ENCODE peak calls at places on chromosomes 4 and X, in six cellular contexts. J is gastrocnemius medialis, Y is psoas muscle, W is tibial artery, B is fibroblast of lung, H is lung. P is an unnamed sample.

GRCh38 chr4:107380836-107381438 is 339.1 kb downstream of the PAPSS1 start:
- DNase-seq in J (no peak), Y (no peak), W (no peak), B (no peak), H (no peak), P (no peak)

GRCh38 chr4:6560416-6561172 is 14.4 kb upstream of the MAN2B2 start:
- DNase-seq in J (no peak), Y (no peak), W (no peak), B (peak), H (no peak), P (no peak)

GRCh38 chrX:121479406-121479805 is 432.0 kb downstream of the GLUD2 start:
- DNase-seq in J (no peak), Y (no peak), W (no peak), B (no peak), H (no peak), P (no peak)

GRCh38 chr4:163251204-163251603 is 81.2 kb downstream of the NPY1R start:
- DNase-seq in J (no peak), Y (no peak), W (no peak), B (no peak), H (no peak), P (no peak)

GRCh38 chr4:26692014-26692726 is 108.3 kb downstream of the TBC1D19 start:
- DNase-seq in J (no peak), Y (no peak), W (no peak), B (peak), H (no peak), P (no peak)

GRCh38 chr4:100593933-100594332 is 76.1 kb upstream of the EMCN start:
- DNase-seq in J (no peak), Y (no peak), W (no peak), B (no peak), H (no peak), P (no peak)

GRCh38 chr4:48047421-48047844 is 30.9 kb downstream of the NIPAL1 start:
- DNase-seq in J (no peak), Y (no peak), W (no peak), B (no peak), H (no peak), P (no peak)

GRCh38 chr4:139315221-139315675 is 13.0 kb upstream of the NDUFC1 start:
- DNase-seq in J (no peak), Y (no peak), W (no peak), B (no peak), H (no peak), P (no peak)

GRCh38 chrX:12978205-12979010 is 3.5 kb downstream of the TMSB4X start:
- DNase-seq in J (no peak), Y (no peak), W (no peak), B (peak), H (no peak), P (peak)

GRCh38 chrX:107710617-107711391 is 64.8 kb downstream of the TSC22D3 start:
- DNase-seq in J (peak), Y (no peak), W (peak), B (peak), H (peak), P (no peak)

GRCh38 chr4:169048867-169049266 is 38.8 kb upstream of the CBR4 start:
- DNase-seq in J (no peak), Y (no peak), W (no peak), B (no peak), H (no peak), P (no peak)

GRCh38 chr4:175435437-175435836 is 376.6 kb downstream of the GPM6A start:
- DNase-seq in J (no peak), Y (no peak), W (no peak), B (no peak), H (no peak), P (no peak)

GRCh38 chr4:140300271-140300970 is 73.0 kb upstream of the SCOC start:
- DNase-seq in J (no peak), Y (no peak), W (no peak), B (peak), H (no peak), P (no peak)

DNA sequence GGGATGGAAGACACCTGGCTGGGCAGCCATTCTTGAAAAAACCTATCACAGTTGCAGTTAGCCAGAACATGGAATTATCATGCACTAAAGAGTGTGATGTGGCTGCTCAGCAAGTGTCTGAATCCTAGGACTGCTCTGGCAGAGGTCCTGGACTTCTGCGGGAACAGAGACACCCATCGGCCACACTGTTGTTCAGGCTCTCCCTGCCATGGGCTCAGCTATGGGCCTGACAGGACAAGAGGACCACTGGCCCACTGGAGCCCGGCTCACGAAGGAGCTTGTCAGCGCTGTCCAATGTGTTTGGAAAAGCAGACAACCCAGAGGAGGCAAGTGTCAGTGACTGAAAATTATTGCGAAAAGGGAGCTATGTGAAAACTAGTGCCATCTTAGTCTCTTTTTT is 115.7 kb upstream of the GPC4 start:
- DNase-seq in J (no peak), Y (no peak), W (no peak), B (no peak), H (no peak), P (no peak)
- TF ChIP-seq CTCF in J (no peak), Y (no peak), W (no peak), B (no peak), H (no peak), P (no peak)

GRCh38 chr4:2395038-2395437 is 23.4 kb downstream of the ZFYVE28 start:
- DNase-seq in J (no peak), Y (no peak), W (no peak), B (peak), H (no peak), P (no peak)
- TF ChIP-seq CTCF in J (no peak), Y (no peak), W (no peak), B (no peak), H (no peak), P (no peak)

GRCh38 chr4:124167602-124168001 is 544.9 kb downstream of the ANKRD50 start:
- DNase-seq in J (no peak), Y (no peak), W (peak), B (peak), H (no peak), P (no peak)
- TF ChIP-seq CTCF in J (no peak), Y (no peak), W (no peak), B (no peak), H (no peak), P (no peak)

GRCh38 chrX:43605351-43605750 is 50.7 kb upstream of the MAOA start:
- DNase-seq in J (no peak), Y (no peak), W (no peak), B (no peak), H (no peak), P (no peak)
- TF ChIP-seq CTCF in J (no peak), Y (no peak), W (no peak), B (no peak), H (no peak), P (no peak)

DNA sequence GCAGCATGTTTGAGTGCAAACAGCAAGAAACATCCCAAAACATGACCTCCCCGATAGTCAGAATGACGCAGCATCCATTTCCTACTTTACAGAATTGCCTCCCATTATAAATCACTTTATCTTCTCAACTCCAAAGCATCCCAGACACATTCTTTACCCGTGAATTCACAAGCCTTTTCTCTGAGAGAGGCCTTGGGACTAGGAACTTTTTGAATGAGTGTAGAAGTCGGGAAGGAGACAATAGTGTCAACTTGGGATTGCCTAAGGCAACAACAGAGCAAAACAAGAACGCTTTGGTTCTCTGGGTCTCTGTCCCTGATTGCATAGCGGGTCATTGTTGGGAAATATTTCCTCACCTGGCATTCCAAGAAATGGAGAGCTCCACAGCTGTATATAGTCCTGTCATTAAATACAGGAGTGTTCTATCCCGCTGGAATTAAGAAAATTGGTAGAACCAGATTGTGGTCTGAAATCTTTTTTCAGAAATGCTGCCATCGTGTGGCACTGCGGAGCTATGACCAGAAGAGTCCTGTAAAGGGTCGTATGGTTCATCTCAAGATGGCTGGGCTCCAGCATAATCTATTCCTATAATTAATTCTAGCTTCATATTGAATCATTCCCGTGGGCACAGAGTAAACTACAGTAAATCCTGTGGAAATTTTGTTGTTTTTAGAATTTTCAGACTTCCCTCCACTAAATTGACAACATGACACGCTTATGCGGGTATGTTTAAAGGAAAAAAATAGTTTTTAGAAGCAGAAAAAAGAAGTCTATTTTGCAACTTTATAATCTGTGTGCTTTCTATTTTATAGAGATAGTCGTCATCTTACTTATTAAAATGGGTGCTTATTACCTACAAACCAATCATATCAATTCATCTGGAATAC is 2.0 kb upstream of the SPP1 start:
- DNase-seq in J (no peak), Y (peak), W (peak), B (peak), H (no peak), P (peak)
- TF ChIP-seq CTCF in J (peak), Y (peak), W (peak), B (peak), H (peak), P (peak)

P was measured in nephron progenitor cell.